ENCODE peak calls at places on chromosomes 6 and 20, in ten cellular contexts. K, W, C, A, N, X, T, Q, M and O are unnamed samples.

GRCh38 chr6:104771258-104771832 is 88.4 kb downstream of the HACE1 start:
- DNase-seq in K (peak; percentile 50), W (no peak), C (no peak), A (no peak), N (no peak), X (peak; percentile 41), T (peak; percentile 57), Q (no peak), M (peak; percentile 32), O (no peak)

GRCh38 chr6:38034269-38034914 is 214.9 kb downstream of the ZFAND3 start:
- DNase-seq in K (peak; percentile 83), W (no peak), C (no peak), A (no peak), N (no peak), X (peak; percentile 40), T (peak; percentile 43), Q (no peak), M (peak; percentile 74), O (no peak)

GRCh38 chr6:127516676-127517273 is 2.4 kb downstream of the MTCL3 start:
- DNase-seq in K (peak; percentile 61), W (peak; percentile 39), C (peak; percentile 69), A (no peak), N (peak; percentile 20), X (peak; percentile 83), T (peak; percentile 43), Q (peak; percentile 54), M (peak; percentile 58), O (no peak)

GRCh38 chr20:3843490-3843889 is 3.1 kb upstream of the MAVS start:
- DNase-seq in K (peak; percentile 91), W (no peak), C (no peak), A (no peak), N (no peak), X (no peak), T (no peak), Q (no peak), M (peak; percentile 92), O (no peak)

GRCh38 chr6:100573169-100573568 is 108.4 kb upstream of the SIM1 start:
- DNase-seq in K (peak; percentile 54), W (no peak), C (no peak), A (no peak), N (no peak), X (peak; percentile 28), T (peak; percentile 40), Q (no peak), M (peak; percentile 78), O (no peak)

GRCh38 chr20:19901226-19901625 is 115.9 kb upstream of the NAA20 start:
- DNase-seq in K (peak; percentile 17), W (no peak), C (no peak), A (no peak), N (no peak), X (no peak), T (no peak), Q (no peak), M (no peak), O (no peak)

GRCh38 chr6:82013561-82014275 is 233.8 kb downstream of the IBTK start:
- DNase-seq in K (peak; percentile 83), W (no peak), C (no peak), A (no peak), N (no peak), X (no peak), T (no peak), Q (no peak), M (peak; percentile 92), O (no peak)

GRCh38 chr6:129186988-129187387 is 304.1 kb downstream of the LAMA2 start:
- DNase-seq in K (peak; percentile 73), W (no peak), C (no peak), A (no peak), N (no peak), X (no peak), T (no peak), Q (no peak), M (peak; percentile 93), O (no peak)

GRCh38 chr20:53580376-53581111 is 13.1 kb downstream of the ZNF217 start:
- DNase-seq in K (no peak), W (no peak), C (no peak), A (no peak), N (no peak), X (no peak), T (peak; percentile 34), Q (no peak), M (no peak), O (no peak)

GRCh38 chr6:84284428-84285033 is 57.1 kb upstream of the CEP162 start:
- DNase-seq in K (peak; percentile 27), W (no peak), C (peak; percentile 16), A (no peak), N (no peak), X (peak; percentile 63), T (peak; percentile 21), Q (no peak), M (peak; percentile 19), O (no peak)

GRCh38 chr20:62064788-62065668 is 653 bp downstream of the TAF4 start:
- DNase-seq in K (no peak), W (peak; percentile 6), C (no peak), A (no peak), N (peak; percentile 22), X (no peak), T (no peak), Q (peak; percentile 70), M (no peak), O (peak; percentile 46)

GRCh38 chr6:20024316-20024673 is 187.1 kb downstream of the ID4 start:
- DNase-seq in K (no peak), W (no peak), C (no peak), A (no peak), N (no peak), X (no peak), T (no peak), Q (no peak), M (no peak), O (no peak)

GRCh38 chr20:63206878-63207277 is 9.1 kb downstream of the YTHDF1 start:
- DNase-seq in K (no peak), W (no peak), C (no peak), A (no peak), N (no peak), X (no peak), T (no peak), Q (no peak), M (peak; percentile 44), O (no peak)